ENCODE peak calls at places on chromosome 1, in nine cellular contexts. One of them, this sample, is unnamed.

GRCh38 chr1:183884512-183884911 is 79.6 kb downstream of the RGL1 start:
- DNase-seq in COR-L47: no peak
- DNase-seq in neural crest cell: no peak
- DNase-seq in T-helper 2 cell: no peak
- DNase-seq in H4: no peak
- DNase-seq in CD14-positive monocyte: no peak
- DNase-seq in activated CD8-positive, alpha-beta memory T cell treated with anti-CD3 and anti-CD28 coated beads, Interleukin-2, amount 10 ng/mL, durations not matched to agents 7 days and 5 days: no peak
- DNase-seq in NCI-H2171 treated with DMSO at 0.1 percent for 48 hours: no peak
- DNase-seq in AG04450: no peak
- DNase-seq in this sample: no peak

GRCh38 chr1:147773215-147773715 is 12.9 kb upstream of the GJA5 start:
- DNase-seq in COR-L47: no peak
- DNase-seq in neural crest cell: no peak
- DNase-seq in T-helper 2 cell: no peak
- DNase-seq in H4: no peak
- DNase-seq in CD14-positive monocyte: no peak
- DNase-seq in activated CD8-positive, alpha-beta memory T cell treated with anti-CD3 and anti-CD28 coated beads, Interleukin-2, amount 10 ng/mL, durations not matched to agents 7 days and 5 days: no peak
- DNase-seq in NCI-H2171 treated with DMSO at 0.1 percent for 48 hours: no peak
- DNase-seq in AG04450: no peak
- DNase-seq in this sample: no peak

GRCh38 chr1:35505911-35506798 is 51.0 kb downstream of the KIAA0319L start:
- DNase-seq in COR-L47: peak
- DNase-seq in neural crest cell: no peak
- DNase-seq in T-helper 2 cell: peak
- DNase-seq in H4: peak
- DNase-seq in CD14-positive monocyte: no peak
- DNase-seq in activated CD8-positive, alpha-beta memory T cell treated with anti-CD3 and anti-CD28 coated beads, Interleukin-2, amount 10 ng/mL, durations not matched to agents 7 days and 5 days: peak
- DNase-seq in NCI-H2171 treated with DMSO at 0.1 percent for 48 hours: peak
- DNase-seq in AG04450: peak
- DNase-seq in this sample: no peak

GRCh38 chr1:31786366-31787060 is 22.4 kb upstream of the ADGRB2 start:
- DNase-seq in COR-L47: peak
- DNase-seq in neural crest cell: no peak
- DNase-seq in T-helper 2 cell: no peak
- DNase-seq in H4: no peak
- DNase-seq in CD14-positive monocyte: peak
- DNase-seq in activated CD8-positive, alpha-beta memory T cell treated with anti-CD3 and anti-CD28 coated beads, Interleukin-2, amount 10 ng/mL, durations not matched to agents 7 days and 5 days: no peak
- DNase-seq in NCI-H2171 treated with DMSO at 0.1 percent for 48 hours: no peak
- DNase-seq in AG04450: no peak
- DNase-seq in this sample: no peak

GRCh38 chr1:85240174-85240601 is 19.3 kb downstream of the C1orf52 start:
- DNase-seq in COR-L47: peak
- DNase-seq in neural crest cell: no peak
- DNase-seq in T-helper 2 cell: no peak
- DNase-seq in H4: no peak
- DNase-seq in CD14-positive monocyte: no peak
- DNase-seq in activated CD8-positive, alpha-beta memory T cell treated with anti-CD3 and anti-CD28 coated beads, Interleukin-2, amount 10 ng/mL, durations not matched to agents 7 days and 5 days: peak
- DNase-seq in NCI-H2171 treated with DMSO at 0.1 percent for 48 hours: no peak
- DNase-seq in AG04450: no peak
- DNase-seq in this sample: no peak

GRCh38 chr1:218425647-218426342 is 80.7 kb downstream of the TGFB2 start:
- DNase-seq in COR-L47: no peak
- DNase-seq in neural crest cell: no peak
- DNase-seq in T-helper 2 cell: no peak
- DNase-seq in H4: peak
- DNase-seq in CD14-positive monocyte: no peak
- DNase-seq in activated CD8-positive, alpha-beta memory T cell treated with anti-CD3 and anti-CD28 coated beads, Interleukin-2, amount 10 ng/mL, durations not matched to agents 7 days and 5 days: no peak
- DNase-seq in NCI-H2171 treated with DMSO at 0.1 percent for 48 hours: no peak
- DNase-seq in AG04450: peak
- DNase-seq in this sample: no peak

GRCh38 chr1:22039594-22040347 is 12.7 kb upstream of the CDC42 start:
- DNase-seq in COR-L47: peak
- DNase-seq in neural crest cell: no peak
- DNase-seq in T-helper 2 cell: peak
- DNase-seq in H4: peak
- DNase-seq in CD14-positive monocyte: peak
- DNase-seq in activated CD8-positive, alpha-beta memory T cell treated with anti-CD3 and anti-CD28 coated beads, Interleukin-2, amount 10 ng/mL, durations not matched to agents 7 days and 5 days: peak
- DNase-seq in NCI-H2171 treated with DMSO at 0.1 percent for 48 hours: peak
- DNase-seq in AG04450: no peak
- DNase-seq in this sample: no peak

GRCh38 chr1:231093158-231093922 is 53.3 kb upstream of the FAM89A start:
- DNase-seq in COR-L47: no peak
- DNase-seq in neural crest cell: peak
- DNase-seq in T-helper 2 cell: no peak
- DNase-seq in H4: no peak
- DNase-seq in CD14-positive monocyte: no peak
- DNase-seq in activated CD8-positive, alpha-beta memory T cell treated with anti-CD3 and anti-CD28 coated beads, Interleukin-2, amount 10 ng/mL, durations not matched to agents 7 days and 5 days: no peak
- DNase-seq in NCI-H2171 treated with DMSO at 0.1 percent for 48 hours: no peak
- DNase-seq in AG04450: no peak
- DNase-seq in this sample: no peak

GRCh38 chr1:170662561-170662971 is 1.4 kb upstream of the PRRX1 start:
- DNase-seq in COR-L47: no peak
- DNase-seq in neural crest cell: no peak
- DNase-seq in T-helper 2 cell: no peak
- DNase-seq in H4: no peak
- DNase-seq in CD14-positive monocyte: no peak
- DNase-seq in activated CD8-positive, alpha-beta memory T cell treated with anti-CD3 and anti-CD28 coated beads, Interleukin-2, amount 10 ng/mL, durations not matched to agents 7 days and 5 days: no peak
- DNase-seq in NCI-H2171 treated with DMSO at 0.1 percent for 48 hours: no peak
- DNase-seq in AG04450: no peak
- DNase-seq in this sample: no peak

GRCh38 chr1:166133857-166134256 is 32.9 kb downstream of the FAM78B start:
- DNase-seq in COR-L47: no peak
- DNase-seq in neural crest cell: no peak
- DNase-seq in T-helper 2 cell: no peak
- DNase-seq in H4: no peak
- DNase-seq in CD14-positive monocyte: no peak
- DNase-seq in activated CD8-positive, alpha-beta memory T cell treated with anti-CD3 and anti-CD28 coated beads, Interleukin-2, amount 10 ng/mL, durations not matched to agents 7 days and 5 days: no peak
- DNase-seq in NCI-H2171 treated with DMSO at 0.1 percent for 48 hours: no peak
- DNase-seq in AG04450: no peak
- DNase-seq in this sample: no peak

GRCh38 chr1:93143136-93143535 is 37.1 kb downstream of the TMED5 start:
- DNase-seq in COR-L47: no peak
- DNase-seq in neural crest cell: no peak
- DNase-seq in T-helper 2 cell: no peak
- DNase-seq in H4: no peak
- DNase-seq in CD14-positive monocyte: no peak
- DNase-seq in activated CD8-positive, alpha-beta memory T cell treated with anti-CD3 and anti-CD28 coated beads, Interleukin-2, amount 10 ng/mL, durations not matched to agents 7 days and 5 days: no peak
- DNase-seq in NCI-H2171 treated with DMSO at 0.1 percent for 48 hours: no peak
- DNase-seq in AG04450: no peak
- DNase-seq in this sample: no peak

GRCh38 chr1:246012271-246012854 is 494.7 kb downstream of the SMYD3 start:
- DNase-seq in COR-L47: peak
- DNase-seq in neural crest cell: peak
- DNase-seq in T-helper 2 cell: no peak
- DNase-seq in H4: peak
- DNase-seq in CD14-positive monocyte: no peak
- DNase-seq in activated CD8-positive, alpha-beta memory T cell treated with anti-CD3 and anti-CD28 coated beads, Interleukin-2, amount 10 ng/mL, durations not matched to agents 7 days and 5 days: no peak
- DNase-seq in NCI-H2171 treated with DMSO at 0.1 percent for 48 hours: peak
- DNase-seq in AG04450: no peak
- DNase-seq in this sample: no peak

GRCh38 chr1:59057211-59057694 is 239.6 kb upstream of the FGGY start:
- DNase-seq in COR-L47: no peak
- DNase-seq in neural crest cell: no peak
- DNase-seq in T-helper 2 cell: no peak
- DNase-seq in H4: peak
- DNase-seq in CD14-positive monocyte: peak
- DNase-seq in activated CD8-positive, alpha-beta memory T cell treated with anti-CD3 and anti-CD28 coated beads, Interleukin-2, amount 10 ng/mL, durations not matched to agents 7 days and 5 days: no peak
- DNase-seq in NCI-H2171 treated with DMSO at 0.1 percent for 48 hours: peak
- DNase-seq in AG04450: peak
- DNase-seq in this sample: peak

GRCh38 chr1:47725000-47725731 is 272.0 kb downstream of the TRABD2B start:
- DNase-seq in COR-L47: no peak
- DNase-seq in neural crest cell: peak
- DNase-seq in T-helper 2 cell: no peak
- DNase-seq in H4: no peak
- DNase-seq in CD14-positive monocyte: no peak
- DNase-seq in activated CD8-positive, alpha-beta memory T cell treated with anti-CD3 and anti-CD28 coated beads, Interleukin-2, amount 10 ng/mL, durations not matched to agents 7 days and 5 days: no peak
- DNase-seq in NCI-H2171 treated with DMSO at 0.1 percent for 48 hours: no peak
- DNase-seq in AG04450: no peak
- DNase-seq in this sample: no peak

GRCh38 chr1:215004121-215004837 is 78.3 kb upstream of the KCNK2 start:
- DNase-seq in COR-L47: no peak
- DNase-seq in neural crest cell: no peak
- DNase-seq in T-helper 2 cell: no peak
- DNase-seq in H4: no peak
- DNase-seq in CD14-positive monocyte: no peak
- DNase-seq in activated CD8-positive, alpha-beta memory T cell treated with anti-CD3 and anti-CD28 coated beads, Interleukin-2, amount 10 ng/mL, durations not matched to agents 7 days and 5 days: no peak
- DNase-seq in NCI-H2171 treated with DMSO at 0.1 percent for 48 hours: no peak
- DNase-seq in AG04450: no peak
- DNase-seq in this sample: no peak

This sample was measured in osteocyte.